ENCODE peak calls at places on chromosomes 4 and X, in nine cellular contexts. U is iPS DF 6.9; S is ovary; O is MM.1S; B is colonic mucosa; Q is esophagus squamous epithelium; E is SK-N-SH; R is spleen; A is CD4-positive, CD25-positive, alpha-beta regulatory T cell. N is an unnamed sample. For H3K4me1 and H3K27me3, the result is how much of the 10 kb centered on the place peaks cover.

GRCh38 chr4:184400891-184401290 is 73.5 kb downstream of the IRF2 start:
- DNase-seq in Q (no peak), S (no peak), R (no peak), A (no peak), O (no peak), E (no peak), B (no peak), U (no peak), N (no peak)

GRCh38 chrX:39563189-39563588 is 534.6 kb downstream of the BCOR start:
- DNase-seq in A (no peak), B (no peak), E (no peak), U (no peak), R (no peak), Q (no peak), O (no peak), S (no peak), N (no peak)

GRCh38 chr4:188989371-188989770 is 850.1 kb downstream of the TRIML1 start:
- DNase-seq in O (no peak), A (no peak), S (no peak), R (no peak), Q (no peak), B (no peak), E (no peak), U (no peak), N (no peak)

GRCh38 chrX:33987458-33987857 is 144.7 kb downstream of the FAM47A start:
- DNase-seq in R (no peak), O (no peak), B (no peak), Q (no peak), S (no peak), U (no peak), E (no peak), A (no peak), N (no peak)

GRCh38 chrX:8453619-8454018 is 11.0 kb upstream of the VCX3B start:
- DNase-seq in S (no peak), A (no peak), U (no peak), E (no peak), Q (no peak), O (no peak), B (no peak), R (no peak), N (no peak)

GRCh38 chr4:53453385-53453784 is 75.9 kb downstream of the FIP1L1 start:
- DNase-seq in E (no peak), O (no peak), Q (no peak), A (no peak), B (no peak), R (no peak), S (no peak), U (no peak), N (no peak)

GRCh38 chrX:13050151-13050550 is 5.7 kb upstream of the FAM9C start:
- DNase-seq in A (no peak), U (no peak), Q (no peak), B (no peak), O (no peak), R (no peak), E (no peak), S (no peak), N (no peak)

GRCh38 chr4:124090007-124090406 is 622.5 kb downstream of the ANKRD50 start:
- DNase-seq in O (no peak), E (no peak), A (no peak), Q (no peak), S (no peak), R (no peak), B (no peak), U (no peak), N (no peak)

GRCh38 chr4:188665466-188665865 is 526.2 kb downstream of the TRIML1 start:
- DNase-seq in U (no peak), R (no peak), A (no peak), B (no peak), O (no peak), E (no peak), Q (no peak), S (no peak), N (no peak)

GRCh38 chr4:85919488-85919887 is 440.4 kb downstream of the MAPK10 start:
- DNase-seq in E (peak), A (no peak), Q (no peak), S (no peak), B (no peak), O (no peak), U (no peak), R (no peak), N (no peak)
- H3K4me1 ChIP-seq in E (under half), A (under half), Q (under half), S (under half), B (under half), O (under half), U (under half), R (under half), N (under half)

GRCh38 chrX:151398346-151398745 is 1.3 kb downstream of the VMA21 start:
- DNase-seq in R (no peak), A (no peak), Q (no peak), B (no peak), S (no peak), U (no peak), E (no peak), O (no peak), N (no peak)
- H3K4me3 ChIP-seq in R (no peak), A (peak), Q (no peak), B (no peak), S (no peak), U (no peak), E (peak), O (peak), N (peak)

DNA sequence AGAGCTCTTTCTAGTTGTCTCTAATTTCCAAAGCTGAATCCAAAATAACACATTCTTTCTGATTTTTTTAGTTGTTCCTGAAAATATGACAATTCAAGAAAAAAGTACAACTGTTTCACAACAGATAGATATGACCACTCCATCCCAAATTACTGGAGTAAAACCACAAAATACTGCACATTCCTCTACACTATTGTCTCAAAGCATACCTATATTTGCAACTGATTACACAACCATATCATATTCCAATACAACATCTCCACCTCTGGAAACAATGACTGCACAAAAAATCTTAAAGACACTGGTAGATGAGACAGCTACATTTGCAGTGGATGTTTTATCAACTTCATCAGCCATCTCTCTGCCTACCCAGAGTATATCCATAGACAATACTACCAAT is 43.6 kb downstream of the ADGRG4 start:
- DNase-seq in Q (no peak), R (no peak), E (no peak), U (no peak), O (no peak), A (no peak), S (no peak), B (no peak), N (no peak)
- H3K27me3 ChIP-seq in Q (under half), R (under half), E (under half), U (under half), O (under half), A (under half), S (under half), B (under half), N (under half)

GRCh38 chr4:93870876-93871458 is 42.4 kb downstream of the ATOH1 start:
- DNase-seq in R (no peak), A (no peak), E (no peak), O (no peak), S (no peak), B (peak), Q (no peak), U (no peak), N (no peak)
- H3K4me1 ChIP-seq in R (under half), A (under half), E (under half), O (under half), S (under half), B (under half), Q (under half), U (under half), N (under half)

GRCh38 chrX:50799531-50799961 is 14.4 kb downstream of the SHROOM4 start:
- DNase-seq in S (no peak), B (no peak), A (no peak), R (no peak), O (no peak), U (no peak), Q (no peak), E (no peak), N (no peak)
- H3K4me3 ChIP-seq in S (no peak), B (no peak), A (no peak), R (no peak), O (no peak), U (no peak), Q (no peak), E (no peak), N (no peak)

DNA sequence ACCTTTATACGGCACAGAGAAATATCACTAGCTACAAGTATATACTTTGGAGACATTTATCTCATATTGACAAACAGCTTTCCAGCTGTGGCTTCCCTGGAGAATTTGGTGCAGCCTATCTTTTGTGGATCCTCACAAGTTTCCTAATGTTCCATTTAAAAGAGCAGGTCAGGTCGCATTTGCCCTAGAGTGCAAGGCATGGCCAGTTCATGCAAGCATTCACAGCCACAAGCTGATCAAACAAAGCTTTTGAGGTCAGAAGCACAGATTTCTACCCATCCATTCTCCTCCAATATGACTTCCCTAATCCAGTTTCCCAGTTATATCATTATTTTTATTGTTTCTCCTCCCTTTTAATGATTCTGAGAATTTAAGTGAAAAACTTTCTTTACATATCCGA is 1008.4 kb upstream of the AGA start:
- DNase-seq in S (no peak), U (no peak), E (no peak), Q (no peak), O (no peak), B (no peak), A (no peak), R (no peak), N (no peak)
- H3K27me3 ChIP-seq in S (under half), U (under half), E (under half), Q (under half), O (under half), B (under half), A (under half), R (under half), N (under half)

DNA sequence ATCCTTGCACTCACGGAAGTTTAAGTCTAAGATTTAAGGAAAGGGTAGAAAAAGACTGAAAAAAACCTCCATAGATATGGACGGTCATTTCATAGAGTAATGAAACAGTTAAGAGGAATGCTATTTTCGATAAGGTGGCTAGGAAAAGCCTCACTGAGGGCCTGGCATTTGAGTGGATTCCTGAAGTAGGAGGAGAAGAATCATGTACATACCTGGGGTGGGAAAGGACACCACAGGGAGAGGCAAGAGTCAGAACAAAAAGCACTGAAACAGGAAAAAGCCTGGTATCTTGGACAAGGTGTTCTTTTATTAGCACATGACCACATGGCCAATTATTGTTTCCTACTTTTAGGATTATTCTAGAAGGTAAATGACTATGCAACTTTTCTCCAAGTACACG is 547.2 kb upstream of the DIPK2B start:
- DNase-seq in U (no peak), A (no peak), O (no peak), Q (no peak), R (no peak), E (no peak), S (no peak), B (no peak), N (no peak)
- H3K4me1 ChIP-seq in U (under half), A (under half), O (under half), Q (under half), R (half or more), E (half or more), S (under half), B (under half), N (under half)

GRCh38 chrX:45765726-45766125 is 565.0 kb upstream of the DIPK2B start:
- DNase-seq in A (no peak), S (no peak), Q (no peak), U (no peak), B (no peak), O (no peak), R (no peak), E (no peak), N (no peak)
- H3K4me3 ChIP-seq in A (peak), S (no peak), Q (no peak), U (no peak), B (no peak), O (no peak), R (no peak), E (peak), N (no peak)

GRCh38 chrX:119997570-119997969 is 54.0 kb upstream of the NKAP start:
- DNase-seq in S (no peak), B (no peak), O (peak), E (no peak), A (no peak), U (no peak), Q (no peak), R (no peak), N (no peak)

GRCh38 chrX:120000490-120001246 is 57.1 kb upstream of the NKAP start:
- DNase-seq in O (no peak), U (no peak), R (no peak), A (no peak), Q (no peak), E (no peak), S (no peak), B (no peak), N (no peak)

GRCh38 chrX:120001787-120002186 is 58.2 kb upstream of the NKAP start:
- DNase-seq in S (no peak), Q (no peak), R (no peak), U (no peak), B (no peak), A (no peak), O (no peak), E (no peak), N (no peak)

GRCh38 chrX:119996600-119997524 is 53.3 kb upstream of the NKAP start:
- DNase-seq in A (no peak), B (no peak), O (no peak), Q (no peak), U (no peak), S (no peak), E (no peak), R (no peak), N (no peak)

DNA sequence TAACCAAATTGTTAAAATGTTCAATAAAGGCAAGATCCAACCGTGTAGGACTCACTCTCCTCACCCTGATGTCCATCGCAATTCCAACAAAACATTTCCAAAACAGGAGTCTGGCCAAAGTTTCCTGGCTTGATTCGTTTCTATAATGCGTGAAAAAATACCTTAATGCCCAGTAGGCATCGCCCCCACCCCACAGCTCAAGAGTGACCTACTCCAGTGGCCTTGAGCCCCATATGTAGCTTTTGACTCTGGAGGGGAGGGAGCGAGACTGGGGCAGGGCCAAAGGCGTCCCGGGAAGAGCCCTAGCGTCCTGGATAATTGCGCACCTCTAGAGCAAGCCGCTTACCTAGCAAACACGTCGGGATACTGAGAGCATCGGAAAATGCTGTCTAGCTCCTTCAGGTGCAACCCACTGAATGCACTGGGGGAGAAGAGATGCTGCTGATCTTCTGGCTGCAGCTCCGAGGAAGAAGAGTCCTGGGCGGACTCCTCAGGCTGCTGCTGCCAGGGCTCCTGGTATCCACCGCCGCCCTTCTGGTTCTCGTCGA is 55.6 kb upstream of the NKAP start:
- DNase-seq in E (no peak), S (no peak), B (no peak), A (no peak), R (no peak), O (no peak), Q (no peak), U (no peak), N (no peak)
- H3K27me3 ChIP-seq in E (half or more), S (under half), B (under half), A (under half), R (half or more), O (under half), Q (under half), U (half or more), N (under half)

DNA sequence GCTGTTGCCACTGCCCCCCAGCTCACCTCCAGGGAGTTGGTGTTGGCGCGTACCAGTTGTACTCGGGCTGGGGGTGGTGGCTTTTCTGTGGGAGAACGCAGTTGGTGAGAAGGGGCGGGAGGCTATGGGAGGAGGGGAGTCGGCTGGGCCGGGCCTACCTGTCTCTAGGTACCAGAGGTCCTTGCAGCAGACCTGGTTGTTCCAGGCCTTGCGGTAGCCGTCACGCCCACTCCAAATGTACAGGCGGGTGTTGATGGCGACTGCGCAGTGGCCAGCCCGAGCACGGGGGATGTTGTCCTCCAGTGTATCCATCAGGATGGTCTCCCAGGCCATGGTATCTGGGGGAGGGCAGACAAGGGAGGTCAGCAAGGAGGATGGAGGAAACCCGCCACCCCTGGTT is 11.5 kb downstream of the HCFC1 start:
- DNase-seq in R (peak), E (no peak), O (no peak), B (no peak), S (no peak), Q (no peak), U (no peak), A (no peak), N (no peak)
- H3K4me1 ChIP-seq in R (under half), E (under half), O (under half), B (under half), S (under half), Q (under half), U (under half), A (under half), N (under half)

N was measured in Caco-2.